ENCODE peak calls at places on chromosomes 6 and 20, in ten cellular contexts. Y is H9, I is lower leg skin, M is lower lobe of right lung, P is GM12864, W is BJ, J is GM20000, O is tibial artery, C is glutamatergic neuron, U is thoracic aorta. D is an unnamed sample.

GRCh38 chr20:57620999-57621398 is 773 bp upstream of the ZBP1 start:
- DNase-seq in Y (no peak), I (no peak), M (no peak), P (no peak), W (no peak), J (no peak), O (no peak), C (no peak), U (no peak), D (no peak)

GRCh38 chr6:168145747-168146596 is 67.0 kb upstream of the FRMD1 start:
- DNase-seq in Y (peak; percentile 14), I (no peak), M (no peak), P (no peak), W (no peak), J (no peak), O (no peak), C (no peak), U (no peak), D (no peak)

GRCh38 chr20:14288341-14289330 is 48.8 kb downstream of the FLRT3 start:
- DNase-seq in Y (no peak), I (no peak), M (no peak), P (no peak), W (no peak), J (no peak), O (no peak), C (no peak), U (no peak), D (peak; percentile 17)

GRCh38 chr20:10532351-10532750 is 97.2 kb downstream of the SLX4IP start:
- DNase-seq in Y (no peak), I (no peak), M (no peak), P (no peak), W (no peak), J (no peak), O (no peak), C (no peak), U (no peak), D (no peak)

GRCh38 chr6:20137837-20138236 is 74.4 kb downstream of the MBOAT1 start:
- DNase-seq in Y (no peak), I (no peak), M (no peak), P (no peak), W (no peak), J (no peak), O (no peak), C (no peak), U (no peak), D (no peak)

GRCh38 chr20:4571759-4572531 is 149.8 kb upstream of the PRND start:
- DNase-seq in Y (no peak), I (no peak), M (no peak), P (no peak), W (no peak), J (no peak), O (no peak), C (no peak), U (no peak), D (peak; percentile 34)

GRCh38 chr6:111788779-111789276 is 84.4 kb downstream of the FYN start:
- DNase-seq in Y (no peak), I (no peak), M (no peak), P (no peak), W (no peak), J (no peak), O (no peak), C (peak; percentile 42), U (no peak), D (no peak)

GRCh38 chr6:129364037-129364436 is 345.9 kb downstream of the ARHGAP18 start:
- DNase-seq in Y (no peak), I (no peak), M (no peak), P (no peak), W (no peak), J (no peak), O (no peak), C (no peak), U (no peak), D (no peak)

GRCh38 chr6:148521586-148521985 is 178.9 kb downstream of the SASH1 start:
- DNase-seq in Y (no peak), I (no peak), M (no peak), P (no peak), W (no peak), J (no peak), O (no peak), C (no peak), U (no peak), D (peak; percentile 80)

GRCh38 chr6:16286151-16286522 is 47.8 kb downstream of the GMPR start:
- DNase-seq in Y (peak; percentile 84), I (no peak), M (no peak), P (no peak), W (no peak), J (peak; percentile 77), O (no peak), C (peak; percentile 83), U (no peak), D (peak; percentile 51)
- TF ChIP-seq CTCF in Y (peak; percentile 92), I (no peak), M (peak; percentile 60), P (peak; percentile 95), W (peak; percentile 97), J (peak; percentile 97), O (peak; percentile 59), C (peak; percentile 81), U (peak; percentile 68), D (peak; percentile 92)

GRCh38 chr20:38338849-38339520 is 7.3 kb upstream of the LBP start:
- DNase-seq in Y (peak; percentile 73), I (no peak), M (no peak), P (no peak), W (no peak), J (no peak), O (no peak), C (no peak), U (no peak), D (no peak)
- TF ChIP-seq CTCF in Y (peak; percentile 69), I (no peak), M (peak; percentile 15), P (no peak), W (peak; percentile 34), J (no peak), O (no peak), C (no peak), U (no peak), D (peak; percentile 24)

DNA sequence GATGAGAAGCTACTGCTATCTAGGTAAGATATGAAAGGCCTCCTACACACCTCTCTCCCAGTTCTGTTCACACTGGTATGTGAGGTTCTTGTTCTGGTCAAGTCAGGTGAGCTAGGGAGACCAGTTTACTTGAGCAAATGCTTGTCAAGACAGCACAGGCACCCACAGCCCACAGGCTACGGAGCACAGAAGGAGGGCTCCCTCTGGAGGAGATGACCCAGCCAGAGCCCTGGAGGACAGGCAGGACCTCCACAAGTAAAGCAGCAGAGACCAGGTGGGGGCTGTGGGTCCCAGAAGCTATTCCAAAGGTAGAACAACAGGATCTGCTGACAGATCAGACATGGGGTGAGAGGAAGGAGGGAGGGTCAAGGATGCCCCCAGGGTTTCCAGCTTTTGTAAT is 13.2 kb downstream of the MMP24OS start:
- DNase-seq in Y (peak; percentile 87), I (no peak), M (no peak), P (no peak), W (no peak), J (no peak), O (no peak), C (no peak), U (no peak), D (no peak)
- TF ChIP-seq CTCF in Y (peak; percentile 53), I (no peak), M (no peak), P (no peak), W (peak; percentile 49), J (no peak), O (no peak), C (no peak), U (no peak), D (peak; percentile 23)

DNA sequence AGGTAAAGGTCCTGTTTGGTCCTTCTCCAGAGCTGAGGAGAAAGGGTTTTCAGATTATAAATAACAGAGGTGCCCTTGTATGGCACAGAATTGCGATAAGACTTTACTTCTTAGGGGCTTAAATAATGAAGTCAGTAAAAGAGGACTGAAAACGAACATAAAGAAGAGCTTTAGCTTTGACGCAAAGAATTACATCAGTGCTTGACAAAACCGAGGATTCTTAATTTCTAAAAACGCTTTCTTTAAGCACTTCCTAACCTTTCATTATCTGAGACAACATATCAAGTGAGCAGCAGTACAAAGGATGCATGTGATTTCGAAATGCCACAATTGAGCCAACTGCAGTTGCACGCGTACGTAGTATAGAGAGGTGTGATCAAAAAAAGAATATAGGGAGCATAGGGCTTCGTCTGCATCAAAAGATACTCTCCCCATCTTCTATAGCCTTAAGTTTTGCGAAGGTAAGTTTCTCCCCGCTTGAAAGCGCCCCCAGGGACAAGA is 848 bp upstream of the LOC128125822 start:
- DNase-seq in Y (no peak), I (no peak), M (no peak), P (no peak), W (no peak), J (no peak), O (no peak), C (no peak), U (no peak), D (no peak)
- TF ChIP-seq CTCF in Y (no peak), I (no peak), M (no peak), P (peak; percentile 7), W (peak; percentile 25), J (no peak), O (no peak), C (no peak), U (no peak), D (peak; percentile 25)

GRCh38 chr6:122347251-122347650 is 52.2 kb upstream of the HSF2 start:
- DNase-seq in Y (no peak), I (no peak), M (no peak), P (no peak), W (no peak), J (no peak), O (no peak), C (no peak), U (no peak), D (peak; percentile 63)
- TF ChIP-seq CTCF in Y (no peak), I (no peak), M (no peak), P (no peak), W (no peak), J (no peak), O (no peak), C (no peak), U (no peak), D (no peak)

GRCh38 chr20:37903317-37904007 is 535 bp downstream of the VSTM2L start:
- DNase-seq in Y (peak; percentile 38), I (no peak), M (no peak), P (no peak), W (no peak), J (peak; percentile 58), O (no peak), C (no peak), U (no peak), D (no peak)
- TF ChIP-seq CTCF in Y (peak; percentile 67), I (no peak), M (peak; percentile 34), P (peak; percentile 49), W (peak; percentile 14), J (peak; percentile 36), O (peak; percentile 4), C (peak; percentile 79), U (no peak), D (peak; percentile 6)

DNA sequence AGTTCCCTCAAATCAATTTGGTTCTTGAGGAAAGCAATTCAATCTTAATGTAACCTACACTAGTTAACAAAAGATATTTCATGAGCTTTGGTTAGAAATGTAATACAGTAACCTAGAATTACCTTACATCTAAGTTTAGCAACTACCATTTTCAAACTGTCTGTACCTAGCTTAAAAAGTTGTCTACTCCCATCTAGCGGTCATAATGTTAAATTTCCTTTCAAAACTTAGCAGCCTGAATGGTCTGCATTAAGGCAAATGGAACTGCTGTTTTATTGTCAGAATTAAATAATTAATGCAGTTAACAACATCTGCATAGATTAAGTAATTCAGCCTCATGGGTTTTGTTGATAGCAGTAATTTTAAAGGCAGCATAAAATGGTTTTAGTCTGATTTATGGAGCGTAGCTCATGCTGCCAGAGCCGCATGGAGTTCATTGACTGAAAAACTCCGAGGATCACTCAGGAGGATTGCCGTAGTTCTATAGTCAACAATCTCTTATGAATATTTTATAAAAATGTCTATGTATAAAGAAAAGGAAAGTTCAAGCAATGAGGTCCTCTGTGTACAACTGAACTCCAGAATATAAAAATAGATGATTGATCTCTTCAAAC is 485.4 kb upstream of the MANEA start:
- DNase-seq in Y (no peak), I (no peak), M (no peak), P (peak; percentile 4), W (peak; percentile 4), J (peak; percentile 18), O (no peak), C (no peak), U (no peak), D (peak; percentile 40)
- TF ChIP-seq CTCF in Y (peak; percentile 78), I (no peak), M (peak; percentile 48), P (peak; percentile 46), W (peak; percentile 52), J (peak; percentile 41), O (peak; percentile 25), C (peak; percentile 67), U (no peak), D (peak; percentile 66)

D was measured in AG10803.